ENCODE peak calls at places on chromosomes 4 and X, in nine cellular contexts. O is CD4-positive, alpha-beta memory T cell; A is adrenal gland; F is GM23248; S is PC-3; Z is uterus; K is gastrocnemius medialis; W is adipocyte; V is CD8-positive, alpha-beta memory T cell. U is an unnamed sample.

GRCh38 chr4:153974452-153974851 is 185.6 kb upstream of the SFRP2 start:
- DNase-seq in O (no peak), A (no peak), F (no peak), S (no peak), Z (no peak), K (no peak), W (no peak), V (no peak), U (no peak)

GRCh38 chr4:76059750-76060149 is 14.8 kb upstream of the ART3 start:
- DNase-seq in O (no peak), A (no peak), F (no peak), S (peak; percentile 43), Z (no peak), K (no peak), W (no peak), V (no peak), U (no peak)

GRCh38 chr4:158315706-158316105 is 105.4 kb downstream of the TMEM144 start:
- DNase-seq in O (no peak), A (no peak), F (peak; percentile 86), S (peak; percentile 45), Z (no peak), K (no peak), W (peak; percentile 84), V (no peak), U (no peak)

GRCh38 chrX:133290076-133290475 is 71.9 kb upstream of the TFDP3 start:
- DNase-seq in O (no peak), A (no peak), F (peak; percentile 80), S (no peak), Z (no peak), K (no peak), W (no peak), V (no peak), U (no peak)

GRCh38 chrX:41671082-41671481 is 17.7 kb upstream of the GPR34 start:
- DNase-seq in O (no peak), A (no peak), F (no peak), S (no peak), Z (no peak), K (no peak), W (no peak), V (no peak), U (no peak)

GRCh38 chr4:38889143-38889542 is 21.5 kb downstream of the FAM114A1 start:
- DNase-seq in O (no peak), A (no peak), F (peak; percentile 88), S (peak; percentile 68), Z (no peak), K (no peak), W (peak; percentile 93), V (no peak), U (peak; percentile 68)

GRCh38 chrX:2485789-2486345 is 14.9 kb downstream of the DHRSX start:
- DNase-seq in O (no peak), A (no peak), F (peak; percentile 3), S (no peak), Z (no peak), K (no peak), W (no peak), V (no peak), U (no peak)

GRCh38 chr4:184451726-184452125 is 22.6 kb downstream of the IRF2 start:
- DNase-seq in O (no peak), A (no peak), F (no peak), S (no peak), Z (no peak), K (no peak), W (no peak), V (no peak), U (no peak)

GRCh38 chr4:163392328-163392727 is 48.6 kb downstream of the NPY5R start:
- DNase-seq in O (no peak), A (no peak), F (no peak), S (no peak), Z (no peak), K (no peak), W (no peak), V (no peak), U (no peak)

GRCh38 chrX:73851014-73852009 is 288.3 kb downstream of the CHIC1 start:
- DNase-seq in O (peak; percentile 88), A (peak; percentile 88), F (no peak), S (no peak), Z (peak; percentile 91), K (no peak), W (peak; percentile 93), V (peak; percentile 85), U (peak; percentile 85)

GRCh38 chr4:67437974-67438713 is 107.2 kb downstream of the CENPC start:
- DNase-seq in O (no peak), A (no peak), F (peak; percentile 60), S (peak; percentile 11), Z (no peak), K (no peak), W (peak; percentile 84), V (no peak), U (no peak)

GRCh38 chr4:27861802-27862201 is 1001.2 kb downstream of the STIM2 start:
- DNase-seq in O (no peak), A (no peak), F (peak; percentile 2), S (peak; percentile 49), Z (no peak), K (no peak), W (peak; percentile 14), V (no peak), U (peak; percentile 80)

GRCh38 chrX:35726176-35726575 is 72.0 kb upstream of the MAGEB16 start:
- DNase-seq in O (no peak), A (no peak), F (peak; percentile 23), S (peak; percentile 34), Z (no peak), K (no peak), W (peak; percentile 56), V (no peak), U (peak; percentile 12)

GRCh38 chrX:19782419-19782818 is 105.0 kb downstream of the SH3KBP1 start:
- DNase-seq in O (no peak), A (no peak), F (no peak), S (no peak), Z (no peak), K (no peak), W (no peak), V (no peak), U (no peak)

GRCh38 chrX:18873189-18873791 is 110.6 kb downstream of the PHKA2 start:
- DNase-seq in O (no peak), A (no peak), F (peak; percentile 80), S (peak; percentile 68), Z (peak; percentile 75), K (peak; percentile 36), W (peak; percentile 74), V (no peak), U (no peak)

GRCh38 chr4:24104173-24104572 is 214.3 kb upstream of the PPARGC1A start:
- DNase-seq in O (no peak), A (no peak), F (peak; percentile 11), S (no peak), Z (no peak), K (no peak), W (peak; percentile 14), V (no peak), U (no peak)

GRCh38 chrX:82087699-82088098 is 885.8 kb downstream of the SH3BGRL start:
- DNase-seq in O (no peak), A (peak; percentile 32), F (no peak), S (no peak), Z (no peak), K (no peak), W (no peak), V (no peak), U (peak; percentile 75)

GRCh38 chr4:169009281-169010124 is 552 bp downstream of the CBR4 start:
- DNase-seq in O (peak; percentile 61), A (peak; percentile 65), F (peak; percentile 82), S (peak; percentile 67), Z (peak; percentile 74), K (peak; percentile 74), W (peak; percentile 71), V (peak; percentile 54), U (peak; percentile 66)

GRCh38 chr4:118964891-118965411 is 76.3 kb downstream of the SYNPO2 start:
- DNase-seq in O (no peak), A (no peak), F (peak; percentile 74), S (no peak), Z (peak; percentile 88), K (no peak), W (peak; percentile 52), V (no peak), U (no peak)

GRCh38 chr4:169243808-169244207 is 26.9 kb downstream of the SH3RF1 start:
- DNase-seq in O (no peak), A (no peak), F (peak; percentile 78), S (no peak), Z (no peak), K (no peak), W (peak; percentile 92), V (no peak), U (no peak)

DNA sequence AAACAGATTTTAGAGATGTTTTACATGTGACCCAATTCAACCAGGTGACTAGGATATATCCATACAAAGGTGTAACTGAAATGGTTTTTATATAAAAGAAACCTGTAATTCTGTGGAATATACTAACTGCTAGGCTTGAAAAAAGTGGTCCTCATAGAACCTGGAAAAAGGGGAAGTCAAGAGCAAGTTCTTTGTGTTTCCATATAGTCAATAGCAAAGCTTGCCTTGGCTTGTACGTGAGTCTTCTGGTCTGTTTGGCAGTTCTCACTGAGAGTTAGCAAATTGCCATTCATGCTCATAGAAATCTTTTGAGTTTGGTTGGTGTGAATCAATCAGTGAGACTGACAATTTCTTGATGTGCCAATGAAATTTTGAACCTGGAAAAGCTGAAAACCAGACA is 79.4 kb upstream of the SMIM10 start:
- DNase-seq in O (no peak), A (no peak), F (no peak), S (no peak), Z (no peak), K (no peak), W (no peak), V (no peak), U (no peak)
- H3K4me3 ChIP-seq in O (no peak overlapping the region), A (no peak overlapping the region), F (no peak overlapping the region), S (no peak overlapping the region), Z (no peak overlapping the region), K (no peak overlapping the region), W (no peak overlapping the region), V (no peak overlapping the region), U (no peak overlapping the region)

DNA sequence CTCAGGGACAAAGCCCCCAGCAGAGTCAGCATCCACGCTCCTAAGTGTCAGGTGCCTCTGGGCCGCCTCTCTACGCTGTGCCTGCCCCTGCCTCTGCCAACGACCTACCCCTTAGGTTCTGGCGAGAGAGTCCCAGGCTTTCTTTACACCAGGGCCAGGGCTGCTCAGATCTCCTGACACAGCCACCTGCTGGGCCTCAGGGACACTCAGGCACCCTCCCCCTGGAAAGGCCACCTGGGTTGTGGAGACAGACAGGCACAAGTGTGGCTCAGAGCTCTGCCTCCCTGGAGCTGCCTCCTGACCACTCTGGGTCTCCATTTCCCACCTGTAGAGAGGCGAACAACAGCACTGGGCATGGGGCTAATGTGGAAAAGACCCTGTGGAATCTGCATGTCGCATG is 90.0 kb upstream of the ADRA2C start:
- DNase-seq in O (no peak), A (no peak), F (no peak), S (no peak), Z (peak; percentile 10), K (peak; percentile 4), W (no peak), V (no peak), U (no peak)
- H3K27me3 ChIP-seq in O (no peaks in the 10 kb centered on the region), A (no peaks in the 10 kb centered on the region), F (peaks cover 4% of the 10 kb centered on the region), S (peaks cover 5% of the 10 kb centered on the region), Z (no peaks in the 10 kb centered on the region), K (peaks cover 18% of the 10 kb centered on the region), W (peaks cover 66% of the 10 kb centered on the region), V (no peaks in the 10 kb centered on the region), U (peaks cover 93% of the 10 kb centered on the region)

GRCh38 chr4:41213563-41214157 is 682 bp downstream of the APBB2 start:
- DNase-seq in O (no peak), A (peak; percentile 43), F (peak; percentile 60), S (no peak), Z (peak; percentile 29), K (no peak), W (peak; percentile 59), V (no peak), U (no peak)
- H3K4me3 ChIP-seq in O (no peak overlapping the region), A (peak overlapping the region; percentile 56), F (peak overlapping the region; percentile 87), S (peak overlapping the region; percentile 99), Z (peak overlapping the region; percentile 74), K (peak overlapping the region; percentile 59), W (peak overlapping the region; percentile 94), V (no peak overlapping the region), U (peak overlapping the region; percentile 88)

GRCh38 chr4:141133146-141134006 is at the start of gene RNF150:
- DNase-seq in O (no peak), A (peak; percentile 87), F (peak; percentile 92), S (peak; percentile 79), Z (peak; percentile 88), K (peak; percentile 70), W (peak; percentile 97), V (no peak), U (peak; percentile 73)
- H3K27me3 ChIP-seq in O (no peaks in the 10 kb centered on the region), A (no peaks in the 10 kb centered on the region), F (no peaks in the 10 kb centered on the region), S (peaks cover 91% of the 10 kb centered on the region), Z (no peaks in the 10 kb centered on the region), K (no peaks in the 10 kb centered on the region), W (peaks cover 24% of the 10 kb centered on the region), V (no peaks in the 10 kb centered on the region), U (no peaks in the 10 kb centered on the region)

U was measured in MM.1S.